ENCODE peak calls at places on chromosomes 2 and 18, in nine cellular contexts. M, A, S, Q, R, J, Y, I and G are unnamed samples.
A peak's percentile ranks its signal among the peaks of the same experiment; 100 is the strongest.

GRCh38 chr2:199336546-199336945 is 121.2 kb downstream of the SATB2 start:
- DNase-seq in A (no peak), S (no peak), J (no peak), R (no peak), M (no peak), I (no peak), Y (no peak), Q (no peak), G (no peak)

GRCh38 chr2:218260742-218261423 is at the start of gene GPBAR1:
- DNase-seq in Y (no peak), I (no peak), Q (no peak), A (no peak), J (no peak), R (no peak), M (no peak), S (no peak), G (no peak)

GRCh38 chr2:218393750-218394290 is 5.8 kb upstream of the CTDSP1 start:
- DNase-seq in A (no peak), S (no peak), Q (no peak), R (no peak), I (no peak), Y (no peak), J (no peak), M (no peak), G (no peak)

GRCh38 chr2:216714412-216714775 is 19.0 kb upstream of the IGFBP5 start:
- DNase-seq in A (peak; percentile 29), S (no peak), I (no peak), J (no peak), Q (no peak), Y (no peak), R (no peak), M (no peak), G (no peak)

GRCh38 chr18:22446906-22447305 is 29.2 kb upstream of the CTAGE1 start:
- DNase-seq in Y (no peak), Q (no peak), R (no peak), A (no peak), M (no peak), I (no peak), J (no peak), S (no peak), G (no peak)

GRCh38 chr2:85318222-85319182 is 9.3 kb downstream of the TGOLN2 start:
- DNase-seq in J (no peak), Q (peak; percentile 61), R (peak; percentile 41), M (no peak), A (peak; percentile 59), S (no peak), I (no peak), Y (no peak), G (no peak)

GRCh38 chr2:234978466-234979203 is 26.8 kb downstream of the SH3BP4 start:
- DNase-seq in J (no peak), R (no peak), M (no peak), A (peak; percentile 57), I (no peak), S (no peak), Y (no peak), Q (peak; percentile 45), G (no peak)

GRCh38 chr18:23163786-23164583 is 28.7 kb downstream of the CABLES1 start:
- DNase-seq in Q (no peak), S (no peak), R (no peak), A (no peak), J (no peak), M (no peak), Y (no peak), I (no peak), G (no peak)

GRCh38 chr2:157751462-157752058 is 122.9 kb upstream of the ACVR1C start:
- DNase-seq in I (no peak), R (no peak), A (peak; percentile 79), Y (no peak), M (no peak), J (no peak), Q (no peak), S (no peak), G (peak; percentile 96)

GRCh38 chr2:119657486-119658145 is 21.4 kb upstream of the TMEM177 start:
- DNase-seq in I (no peak), Q (peak; percentile 79), M (no peak), J (no peak), S (no peak), Y (no peak), A (no peak), R (no peak), G (no peak)

GRCh38 chr18:79250236-79250993 is 145.3 kb upstream of the NFATC1 start:
- DNase-seq in M (no peak), I (no peak), R (no peak), A (no peak), Y (no peak), S (no peak), Q (no peak), J (no peak), G (no peak)

GRCh38 chr2:149009928-149010461 is 28.5 kb upstream of the LYPD6B start:
- DNase-seq in R (no peak), J (no peak), S (no peak), Y (no peak), Q (no peak), A (no peak), M (no peak), I (no peak), G (no peak)

GRCh38 chr2:225512873-225513580 is 113.5 kb downstream of the NYAP2 start:
- DNase-seq in A (peak; percentile 60), Y (no peak), I (no peak), J (no peak), M (no peak), S (no peak), Q (peak; percentile 11), R (no peak), G (no peak)

GRCh38 chr18:23033079-23033478 is 100.0 kb downstream of the RBBP8 start:
- DNase-seq in R (no peak), I (no peak), S (no peak), M (no peak), Y (no peak), J (no peak), Q (no peak), A (no peak), G (peak; percentile 36)

GRCh38 chr2:118969025-118969733 is 27.2 kb downstream of the MARCO start:
- DNase-seq in Q (no peak), J (no peak), I (no peak), M (no peak), Y (no peak), A (no peak), R (no peak), S (no peak), G (peak; percentile 80)

GRCh38 chr2:3612639-3613523 is 18.0 kb downstream of the COLEC11 start:
- DNase-seq in R (no peak), S (no peak), J (no peak), A (no peak), I (no peak), Q (no peak), Y (no peak), M (no peak), G (peak; percentile 81)

GRCh38 chr18:48922801-48923730 is 27.7 kb downstream of the SMAD7 start:
- DNase-seq in S (no peak), A (peak; percentile 94), M (no peak), Q (peak; percentile 79), J (no peak), Y (no peak), I (no peak), R (peak; percentile 76), G (no peak)

GRCh38 chr18:78659748-78660147 is 319.9 kb upstream of the SALL3 start:
- DNase-seq in M (no peak), J (no peak), R (no peak), Q (no peak), A (no peak), Y (no peak), I (peak; percentile 44), S (no peak), G (no peak)

GRCh38 chr2:187544371-187545080 is 9.7 kb downstream of the TFPI start:
- DNase-seq in Y (no peak), J (no peak), Q (no peak), A (no peak), M (no peak), S (no peak), I (no peak), R (no peak), G (no peak)

GRCh38 chr2:1736045-1736444 is 8.3 kb downstream of the PXDN start:
- DNase-seq in Y (no peak), J (no peak), Q (peak; percentile 42), I (no peak), R (no peak), A (peak; percentile 40), S (no peak), M (no peak), G (no peak)

GRCh38 chr2:43088148-43089073 is 138.0 kb downstream of the ZFP36L2 start:
- DNase-seq in I (no peak), Y (no peak), Q (no peak), S (no peak), J (no peak), R (no peak), M (no peak), A (peak; percentile 55), G (no peak)

GRCh38 chr2:127526940-127527804 is 883 bp upstream of the IWS1 start:
- DNase-seq in S (no peak), R (no peak), I (no peak), M (no peak), A (no peak), J (no peak), Q (no peak), Y (no peak), G (no peak)
- TF ChIP-seq CTCF in S (no peak), R (no peak), I (no peak), M (no peak), A (no peak), J (peak; percentile 19), Q (peak; percentile 9), Y (no peak), G (peak; percentile 22)

DNA sequence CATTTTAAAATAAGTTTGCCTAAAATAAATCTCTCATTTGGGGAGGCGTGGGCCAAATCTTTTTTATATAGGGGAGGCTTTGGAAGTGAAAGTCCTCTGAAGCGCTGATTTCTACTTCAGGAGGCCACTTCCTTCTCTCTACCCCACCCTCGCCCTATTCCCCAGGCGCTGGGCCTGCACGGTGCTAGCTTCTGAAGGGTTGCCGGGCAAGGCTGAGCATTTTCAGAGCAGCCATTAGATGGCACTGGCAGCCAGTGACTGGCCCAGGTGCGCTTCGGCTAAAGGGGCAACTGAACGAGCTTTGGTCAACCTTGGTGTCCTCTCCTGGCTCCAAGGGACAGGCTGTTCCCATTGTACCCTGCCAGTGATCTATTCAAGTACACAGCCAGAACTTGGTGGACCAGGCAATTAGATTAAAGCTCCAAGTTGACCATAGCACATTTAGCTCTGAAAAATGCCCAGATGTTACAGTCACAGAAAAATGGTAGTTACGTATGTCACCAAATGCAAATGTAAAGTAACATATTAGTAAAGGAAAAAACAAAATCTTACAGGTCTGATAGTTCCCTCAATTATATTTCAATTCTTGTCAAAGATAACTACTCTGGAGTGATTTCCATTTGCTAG is 2.3 kb downstream of the POMC start:
- DNase-seq in R (no peak), S (peak; percentile 79), A (no peak), J (peak; percentile 62), Y (no peak), M (peak; percentile 86), Q (no peak), I (no peak), G (no peak)
- TF ChIP-seq CTCF in R (peak; percentile 20), S (peak; percentile 45), A (peak; percentile 36), J (peak; percentile 83), Y (peak; percentile 22), M (peak; percentile 67), Q (no peak), I (peak; percentile 48), G (peak; percentile 37)

GRCh38 chr2:175463639-175464310 is 282.3 kb upstream of the ATP5MC3 start:
- DNase-seq in Y (no peak), R (no peak), S (no peak), I (no peak), M (no peak), A (no peak), Q (no peak), J (no peak), G (no peak)
- TF ChIP-seq CTCF in Y (no peak), R (no peak), S (no peak), I (no peak), M (no peak), A (no peak), Q (no peak), J (no peak), G (no peak)

GRCh38 chr18:54222922-54223567 is 1.4 kb downstream of the MBD2 start:
- DNase-seq in R (no peak), Q (no peak), S (peak; percentile 35), Y (peak; percentile 16), M (peak; percentile 34), I (no peak), A (no peak), J (peak; percentile 60), G (no peak)
- TF ChIP-seq CTCF in R (no peak), Q (peak; percentile 23), S (peak; percentile 38), Y (peak; percentile 55), M (peak; percentile 73), I (no peak), A (no peak), J (peak; percentile 46), G (peak; percentile 39)